ENCODE peak calls at places on chromosome 16, in five cellular contexts. V is epithelial cell of esophagus, K is Calu3, I is Panc1, J is thoracic aorta. N is an unnamed sample.

GRCh38 chr16:65660390-65660789 is 538.5 kb upstream of the CDH11 start:
- DNase-seq in V (peak), K (no peak), I (no peak), J (no peak), N (no peak)

GRCh38 chr16:51107742-51108141 is 43.3 kb downstream of the SALL1 start:
- DNase-seq in V (no peak), K (no peak), I (no peak), J (no peak), N (no peak)

GRCh38 chr16:21650517-21650916 is 1.9 kb downstream of the IGSF6 start:
- DNase-seq in V (peak), K (no peak), I (no peak), J (no peak), N (no peak)

GRCh38 chr16:82061861-82062525 is 26.9 kb downstream of the HSD17B2 start:
- DNase-seq in V (peak), K (peak), I (no peak), J (no peak), N (peak)

GRCh38 chr16:14280541-14280940 is 209.4 kb downstream of the MRTFB start:
- DNase-seq in V (no peak), K (no peak), I (no peak), J (no peak), N (no peak)

GRCh38 chr16:81140930-81141780 is 45.0 kb upstream of the GCSH start:
- DNase-seq in V (peak), K (peak), I (no peak), J (no peak), N (no peak)

GRCh38 chr16:50183316-50183715 is 30.2 kb downstream of the TENT4B start:
- DNase-seq in V (no peak), K (no peak), I (no peak), J (no peak), N (no peak)

GRCh38 chr16:64627781-64628180 is 494.1 kb downstream of the CDH11 start:
- DNase-seq in V (no peak), K (no peak), I (no peak), J (no peak), N (no peak)

GRCh38 chr16:15689290-15689689 is 39.2 kb downstream of the NDE1 start:
- DNase-seq in V (no peak), K (no peak), I (no peak), J (no peak), N (no peak)

GRCh38 chr16:70157105-70157476 is 16.5 kb upstream of the CLEC18C start:
- DNase-seq in V (no peak), K (no peak), I (no peak), J (no peak), N (peak)

GRCh38 chr16:57169327-57169726 is 16.5 kb downstream of the PSME3IP1 start:
- DNase-seq in V (no peak), K (no peak), I (no peak), J (no peak), N (no peak)

GRCh38 chr16:10067406-10067805 is 114.8 kb downstream of the GRIN2A start:
- DNase-seq in V (no peak), K (no peak), I (no peak), J (no peak), N (no peak)

GRCh38 chr16:85221081-85221809 is 109.0 kb upstream of the CIBAR2 start:
- DNase-seq in V (no peak), K (no peak), I (no peak), J (no peak), N (no peak)

GRCh38 chr16:85213926-85214294 is 101.6 kb upstream of the CIBAR2 start:
- DNase-seq in V (no peak), K (no peak), I (no peak), J (no peak), N (no peak)

GRCh38 chr16:85215478-85216120 is 103.3 kb upstream of the CIBAR2 start:
- DNase-seq in V (no peak), K (no peak), I (no peak), J (no peak), N (no peak)

GRCh38 chr16:85220125-85220839 is 108.0 kb upstream of the CIBAR2 start:
- DNase-seq in V (peak), K (peak), I (no peak), J (no peak), N (no peak)

DNA sequence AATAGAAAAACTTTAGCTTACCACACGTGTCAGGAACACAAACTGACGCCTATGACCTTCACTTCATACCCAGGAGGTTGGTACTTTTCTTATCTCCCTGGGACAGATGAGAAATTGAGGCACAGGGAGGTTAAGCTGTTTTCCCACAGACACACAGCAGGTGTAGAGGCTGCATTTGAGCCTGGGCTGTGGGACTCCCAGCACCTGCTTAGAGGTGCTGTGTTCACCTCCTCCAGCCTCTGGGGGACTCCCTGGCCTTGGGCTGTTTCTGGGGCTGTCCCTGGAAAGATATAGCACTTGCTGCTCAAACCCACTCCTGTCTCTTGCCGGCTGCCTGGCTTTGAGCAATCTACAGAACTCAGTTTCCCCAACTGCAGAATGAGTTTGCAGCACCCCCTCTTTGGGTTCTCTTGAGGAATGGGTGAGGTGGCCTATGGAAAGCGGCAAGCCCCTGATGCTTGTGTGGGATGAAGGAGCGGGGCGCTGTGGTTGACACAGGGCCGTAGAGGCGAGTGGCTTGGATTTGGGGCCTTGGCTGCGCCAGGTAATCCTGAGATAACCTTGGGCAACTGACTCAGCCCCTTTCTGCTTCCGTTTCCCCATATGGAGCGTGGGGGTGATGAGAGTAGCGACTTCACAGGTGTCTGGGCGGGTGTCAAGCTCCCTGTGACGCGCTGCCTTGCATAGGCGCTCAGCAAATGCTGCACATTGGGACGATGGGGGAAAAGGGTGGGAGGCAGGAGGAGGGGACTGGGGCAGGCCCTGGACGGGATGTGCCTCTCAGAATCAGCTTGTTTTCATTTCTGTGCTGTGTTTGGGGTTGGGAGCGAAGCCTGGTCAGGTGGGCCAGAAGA is 104.5 kb upstream of the CIBAR2 start:
- DNase-seq in V (no peak), K (no peak), I (no peak), J (no peak), N (peak)
- TF ChIP-seq CTCF in V (no peak), K (no peak), I (no peak), J (no peak), N (no peak)

DNA sequence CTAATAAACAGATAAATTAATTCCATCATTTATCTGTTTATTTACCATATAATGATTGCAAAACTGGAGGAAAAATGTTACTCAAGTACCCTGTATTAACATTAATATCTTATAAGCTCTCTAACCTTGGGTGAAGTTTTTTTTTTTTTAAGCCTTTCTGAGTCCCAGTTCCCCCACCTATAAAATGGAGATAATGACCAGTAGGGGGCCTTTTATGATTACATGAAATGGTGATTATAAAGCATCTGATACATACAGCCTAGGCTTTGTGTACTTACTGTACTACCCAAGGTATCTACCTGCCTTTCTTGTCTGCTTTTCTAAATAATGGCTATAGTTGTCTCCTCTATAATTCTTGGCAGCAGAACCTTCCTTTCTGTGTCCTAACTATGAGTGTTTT is 22.6 kb downstream of the LRRC36 start:
- DNase-seq in V (peak), K (no peak), I (no peak), J (no peak), N (no peak)
- TF ChIP-seq CTCF in V (peak), K (peak), I (peak), J (no peak), N (no peak)

GRCh38 chr16:89909777-89910716 is 8.6 kb upstream of the MC1R start:
- DNase-seq in V (peak), K (peak), I (no peak), J (no peak), N (peak)
- TF ChIP-seq CTCF in V (peak), K (peak), I (peak), J (peak), N (peak)

GRCh38 chr16:12898556-12898955 is 2.8 kb upstream of the SHISA9 start:
- DNase-seq in V (no peak), K (no peak), I (no peak), J (no peak), N (no peak)
- TF ChIP-seq CTCF in V (no peak), K (no peak), I (peak), J (no peak), N (no peak)

GRCh38 chr16:30369091-30369937 is 980 bp downstream of the TBC1D10B start:
- DNase-seq in V (no peak), K (no peak), I (no peak), J (no peak), N (no peak)

GRCh38 chr16:30368792-30369090 is 1.6 kb downstream of the TBC1D10B start:
- DNase-seq in V (no peak), K (no peak), I (no peak), J (no peak), N (no peak)

GRCh38 chr16:30370444-30371247 is at the start of gene TBC1D10B:
- DNase-seq in V (peak), K (peak), I (peak), J (peak), N (peak)

GRCh38 chr16:30371248-30371816 is 1.0 kb upstream of the TBC1D10B start:
- DNase-seq in V (no peak), K (no peak), I (no peak), J (no peak), N (no peak)

GRCh38 chr16:30369938-30370443 is 303 bp downstream of the TBC1D10B start:
- DNase-seq in V (no peak), K (no peak), I (no peak), J (no peak), N (no peak)
- TF ChIP-seq CTCF in V (no peak), K (no peak), I (no peak), J (no peak), N (no peak)

DNA sequence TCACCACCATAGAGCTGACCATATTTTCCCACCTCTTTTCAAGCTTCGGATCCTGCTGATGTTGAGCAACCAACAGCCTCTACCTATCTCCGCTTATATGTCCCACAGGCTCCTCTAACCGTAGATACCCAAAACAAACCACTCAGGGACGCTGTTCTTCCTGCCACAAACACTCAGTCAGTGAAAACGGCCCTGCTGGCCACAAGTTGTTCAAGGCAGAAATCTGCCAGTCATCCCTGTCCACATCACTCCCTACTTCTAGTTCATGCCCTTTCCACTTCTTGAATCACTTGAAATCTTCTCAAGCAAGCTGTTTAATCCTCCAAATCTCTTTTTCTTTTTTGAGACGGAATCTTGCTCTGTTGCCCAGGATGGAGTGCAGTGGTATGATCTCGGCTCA is 7.9 kb downstream of the RABEP2 start:
- DNase-seq in V (no peak), K (no peak), I (no peak), J (no peak), N (no peak)
- TF ChIP-seq CTCF in V (no peak), K (no peak), I (no peak), J (no peak), N (no peak)

GRCh38 chr16:48831081-48831722 is 221.2 kb upstream of the N4BP1 start:
- DNase-seq in V (no peak), K (no peak), I (no peak), J (no peak), N (no peak)
- TF ChIP-seq CTCF in V (no peak), K (no peak), I (peak), J (no peak), N (no peak)

GRCh38 chr16:23436992-23437391 is 16.0 kb downstream of the COG7 start:
- DNase-seq in V (no peak), K (no peak), I (no peak), J (no peak), N (no peak)
- TF ChIP-seq CTCF in V (no peak), K (no peak), I (no peak), J (no peak), N (no peak)

GRCh38 chr16:24583494-24583893 is 44.1 kb downstream of the RBBP6 start:
- DNase-seq in V (no peak), K (no peak), I (no peak), J (no peak), N (no peak)

GRCh38 chr16:24577167-24577566 is 37.8 kb downstream of the RBBP6 start:
- DNase-seq in V (peak), K (no peak), I (no peak), J (no peak), N (no peak)

DNA sequence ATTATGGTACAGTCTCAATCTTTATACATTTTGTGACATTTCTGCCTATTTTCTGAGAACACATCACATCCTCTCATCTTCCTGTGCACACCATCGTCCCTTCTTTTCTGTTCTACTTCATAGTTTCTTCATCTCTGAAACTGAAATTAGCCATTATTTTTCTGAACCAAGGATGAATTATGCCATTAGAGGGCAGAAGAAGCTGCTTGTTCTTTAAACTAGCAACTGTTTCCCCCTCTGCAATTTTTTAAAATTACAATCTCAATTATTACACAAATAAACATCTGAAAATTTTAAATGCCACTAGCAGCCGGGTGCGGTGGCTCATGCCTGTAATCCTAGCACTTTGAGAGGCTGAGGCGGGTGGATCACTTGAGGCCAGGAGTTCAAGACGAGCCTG is 41.3 kb downstream of the RBBP6 start:
- DNase-seq in V (peak), K (no peak), I (peak), J (no peak), N (no peak)
- TF ChIP-seq CTCF in V (peak), K (no peak), I (no peak), J (peak), N (no peak)